ENCODE peak calls at places on chromosomes 7 and 10, in ten cellular contexts. R, A, P, J, Q, V, D, Z, C and G are unnamed samples.

GRCh38 chr10:58003945-58004344 is 263.7 kb downstream of the IPMK start:
- DNase-seq in R (no peak), A (no peak), P (no peak), J (no peak), Q (no peak), V (no peak), D (no peak), Z (no peak), C (no peak), G (no peak)

GRCh38 chr10:4561301-4561700 is 264.7 kb upstream of the AKR1E2 start:
- DNase-seq in R (no peak), A (no peak), P (no peak), J (no peak), Q (no peak), V (no peak), D (no peak), Z (no peak), C (no peak), G (no peak)

GRCh38 chr10:131063311-131063710 is 248.2 kb downstream of the TCERG1L start:
- DNase-seq in R (no peak), A (no peak), P (no peak), J (no peak), Q (no peak), V (no peak), D (no peak), Z (no peak), C (no peak), G (no peak)

GRCh38 chr7:155643804-155644177 is 670 bp upstream of the RBM33 start:
- DNase-seq in R (no peak), A (no peak), P (peak), J (no peak), Q (peak), V (no peak), D (no peak), Z (peak), C (peak), G (no peak)

GRCh38 chr7:11228515-11228914 is 254.8 kb downstream of the PHF14 start:
- DNase-seq in R (peak), A (no peak), P (peak), J (no peak), Q (peak), V (no peak), D (no peak), Z (no peak), C (peak), G (peak)

GRCh38 chr10:128125416-128125943 is 743 bp downstream of the MKI67 start:
- DNase-seq in R (no peak), A (peak), P (no peak), J (no peak), Q (peak), V (no peak), D (peak), Z (no peak), C (no peak), G (no peak)

GRCh38 chr10:19922236-19922963 is 106.2 kb downstream of the PLXDC2 start:
- DNase-seq in R (peak), A (no peak), P (peak), J (no peak), Q (peak), V (no peak), D (no peak), Z (no peak), C (peak), G (peak)

GRCh38 chr7:96772295-96772694 is 62.6 kb upstream of the SEM1 start:
- DNase-seq in R (no peak), A (no peak), P (no peak), J (no peak), Q (no peak), V (no peak), D (no peak), Z (no peak), C (no peak), G (no peak)

GRCh38 chr10:6383099-6383812 is 180.5 kb downstream of the PFKFB3 start:
- DNase-seq in R (no peak), A (no peak), P (peak), J (no peak), Q (peak), V (no peak), D (no peak), Z (no peak), C (peak), G (peak)

GRCh38 chr10:91694170-91694794 is 61.4 kb upstream of the PPP1R3C start:
- DNase-seq in R (peak), A (peak), P (peak), J (peak), Q (peak), V (no peak), D (peak), Z (peak), C (peak), G (no peak)

GRCh38 chr7:66283003-66283920 is 78.1 kb downstream of the TPST1 start:
- DNase-seq in R (peak), A (no peak), P (peak), J (no peak), Q (peak), V (no peak), D (no peak), Z (peak), C (peak), G (peak)

GRCh38 chr7:45220846-45221245 is 63.3 kb downstream of the RAMP3 start:
- DNase-seq in R (no peak), A (no peak), P (no peak), J (no peak), Q (no peak), V (no peak), D (no peak), Z (no peak), C (no peak), G (no peak)

GRCh38 chr7:111090834-111091233 is at the start of gene LRRN3:
- DNase-seq in R (no peak), A (no peak), P (peak), J (no peak), Q (peak), V (no peak), D (no peak), Z (no peak), C (peak), G (peak)

GRCh38 chr10:119713744-119714483 is 11.9 kb upstream of the INPP5F start:
- DNase-seq in R (no peak), A (no peak), P (no peak), J (no peak), Q (no peak), V (no peak), D (no peak), Z (no peak), C (no peak), G (no peak)

GRCh38 chr7:40551685-40552576 is 417.1 kb downstream of the SUGCT start:
- DNase-seq in R (peak), A (peak), P (peak), J (no peak), Q (peak), V (no peak), D (peak), Z (no peak), C (peak), G (peak)

GRCh38 chr7:104928721-104929400 is 85.1 kb upstream of the KMT2E start:
- DNase-seq in R (no peak), A (no peak), P (no peak), J (no peak), Q (no peak), V (no peak), D (no peak), Z (no peak), C (no peak), G (no peak)

GRCh38 chr7:19144661-19145428 is at the start of gene FERD3L:
- DNase-seq in R (no peak), A (no peak), P (no peak), J (no peak), Q (no peak), V (no peak), D (no peak), Z (no peak), C (no peak), G (no peak)

GRCh38 chr7:91251877-91252276 is 12.4 kb upstream of the FZD1 start:
- DNase-seq in R (no peak), A (no peak), P (no peak), J (no peak), Q (no peak), V (no peak), D (no peak), Z (no peak), C (no peak), G (peak)

GRCh38 chr7:18437086-18437485 is 58.5 kb upstream of the HDAC9 start:
- DNase-seq in R (no peak), A (no peak), P (no peak), J (no peak), Q (peak), V (no peak), D (no peak), Z (no peak), C (no peak), G (peak)

GRCh38 chr10:20890491-20891337 is 6.4 kb downstream of the NEBL start:
- DNase-seq in R (peak), A (no peak), P (peak), J (no peak), Q (peak), V (no peak), D (no peak), Z (no peak), C (peak), G (peak)

GRCh38 chr7:130668258-130669050 is at the start of gene COPG2:
- DNase-seq in R (peak), A (peak), P (peak), J (peak), Q (peak), V (peak), D (peak), Z (peak), C (peak), G (peak)

GRCh38 chr10:58107506-58107905 is 160.2 kb downstream of the IPMK start:
- DNase-seq in R (peak), A (no peak), P (peak), J (no peak), Q (peak), V (no peak), D (no peak), Z (no peak), C (peak), G (peak)

GRCh38 chr10:30637881-30638467 is 8.4 kb upstream of the LYZL2 start:
- DNase-seq in R (peak), A (no peak), P (peak), J (no peak), Q (peak), V (no peak), D (no peak), Z (peak), C (peak), G (peak)

GRCh38 chr7:35605760-35606159 is 89.2 kb downstream of the HERPUD2 start:
- DNase-seq in R (peak), A (no peak), P (peak), J (no peak), Q (peak), V (no peak), D (no peak), Z (no peak), C (peak), G (peak)

GRCh38 chr7:117588352-117588794 is 108.5 kb downstream of the CFTR start:
- DNase-seq in R (peak), A (no peak), P (peak), J (no peak), Q (peak), V (no peak), D (peak), Z (no peak), C (peak), G (no peak)

GRCh38 chr10:113520606-113521481 is 32.0 kb upstream of the HABP2 start:
- DNase-seq in R (peak), A (peak), P (peak), J (peak), Q (peak), V (peak), D (peak), Z (peak), C (peak), G (peak)

GRCh38 chr10:113523071-113523470 is 29.8 kb upstream of the HABP2 start:
- DNase-seq in R (no peak), A (no peak), P (peak), J (no peak), Q (no peak), V (no peak), D (no peak), Z (no peak), C (no peak), G (no peak)

GRCh38 chr10:113522460-113522859 is 30.4 kb upstream of the HABP2 start:
- DNase-seq in R (no peak), A (no peak), P (no peak), J (no peak), Q (no peak), V (no peak), D (no peak), Z (no peak), C (no peak), G (no peak)

GRCh38 chr10:113519616-113520015 is 33.2 kb upstream of the HABP2 start:
- DNase-seq in R (no peak), A (no peak), P (no peak), J (no peak), Q (no peak), V (no peak), D (no peak), Z (no peak), C (no peak), G (no peak)

GRCh38 chr10:113521482-113521795 is 31.4 kb upstream of the HABP2 start:
- DNase-seq in R (no peak), A (no peak), P (no peak), J (no peak), Q (no peak), V (no peak), D (no peak), Z (no peak), C (no peak), G (no peak)
- H3K4me3 ChIP-seq in R (no peak), A (no peak), P (no peak), J (no peak), Q (no peak), V (no peak), D (no peak), Z (no peak), C (no peak), G (no peak)

DNA sequence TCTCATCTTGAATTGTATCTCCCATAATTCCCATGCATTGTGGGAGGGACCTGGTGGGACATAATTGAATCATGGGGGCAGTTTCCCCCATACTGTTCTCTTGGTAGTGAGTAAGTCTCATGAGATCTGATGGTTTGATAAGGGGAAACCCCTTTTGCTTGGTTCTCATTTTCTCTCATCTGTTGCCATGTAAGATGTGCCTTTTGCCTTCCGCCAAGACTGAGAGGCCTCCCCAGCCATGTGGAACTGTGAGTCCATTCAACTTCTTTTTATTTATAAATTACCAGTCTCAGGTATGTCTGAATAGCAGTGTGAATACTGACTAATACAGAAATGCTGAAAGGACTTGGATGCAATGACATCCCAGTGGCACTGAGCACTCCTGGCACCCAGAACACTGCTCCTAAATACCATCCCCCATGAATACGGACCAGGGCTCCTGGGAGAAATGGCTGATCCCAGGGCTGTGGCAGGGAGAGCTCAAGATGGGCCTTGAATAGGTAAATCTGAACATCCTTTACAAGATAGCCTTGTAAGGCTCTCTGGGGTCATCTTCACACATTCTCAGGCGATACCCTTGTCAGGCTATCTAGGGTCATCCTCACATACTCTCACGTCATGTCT is 19.4 kb downstream of the ZFAND2A start:
- DNase-seq in R (no peak), A (no peak), P (no peak), J (no peak), Q (no peak), V (no peak), D (peak), Z (no peak), C (no peak), G (no peak)
- H3K4me3 ChIP-seq in R (no peak), A (no peak), P (no peak), J (no peak), Q (no peak), V (no peak), D (no peak), Z (no peak), C (no peak), G (no peak)

DNA sequence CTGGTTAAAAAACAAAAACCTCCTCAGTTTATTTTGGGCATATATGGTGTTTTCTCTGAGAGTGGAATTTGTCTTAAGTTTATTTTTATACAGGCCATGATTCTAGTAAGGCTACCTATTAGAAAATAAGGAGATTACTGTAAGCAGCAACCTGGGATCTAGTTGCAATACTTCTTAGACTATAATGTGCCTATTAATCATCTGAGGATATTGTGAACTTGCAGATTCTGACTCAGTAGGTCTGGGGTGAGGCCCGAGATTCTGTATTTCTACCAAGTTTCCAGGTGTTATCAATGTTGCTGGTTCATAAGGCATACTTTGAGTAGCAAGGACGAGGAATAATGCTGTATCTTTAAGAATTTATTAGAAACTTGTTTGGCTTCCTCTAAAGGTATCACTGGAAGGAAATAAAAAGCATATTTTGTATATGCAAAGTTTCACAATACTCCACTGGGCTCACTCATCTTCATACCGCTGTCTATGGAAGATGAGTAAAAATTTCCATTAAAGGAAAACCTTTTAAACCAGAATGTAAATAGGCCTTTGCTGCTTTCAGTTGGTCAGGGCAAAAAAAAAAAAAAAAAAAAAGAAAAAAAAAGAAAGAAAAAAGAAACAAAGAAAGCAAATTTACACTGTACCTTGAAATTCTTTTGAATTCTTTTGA is 105.8 kb downstream of the BMPER start:
- DNase-seq in R (peak), A (no peak), P (peak), J (no peak), Q (no peak), V (no peak), D (no peak), Z (no peak), C (peak), G (peak)
- H3K4me3 ChIP-seq in R (no peak), A (no peak), P (no peak), J (no peak), Q (no peak), V (no peak), D (no peak), Z (no peak), C (no peak), G (no peak)

DNA sequence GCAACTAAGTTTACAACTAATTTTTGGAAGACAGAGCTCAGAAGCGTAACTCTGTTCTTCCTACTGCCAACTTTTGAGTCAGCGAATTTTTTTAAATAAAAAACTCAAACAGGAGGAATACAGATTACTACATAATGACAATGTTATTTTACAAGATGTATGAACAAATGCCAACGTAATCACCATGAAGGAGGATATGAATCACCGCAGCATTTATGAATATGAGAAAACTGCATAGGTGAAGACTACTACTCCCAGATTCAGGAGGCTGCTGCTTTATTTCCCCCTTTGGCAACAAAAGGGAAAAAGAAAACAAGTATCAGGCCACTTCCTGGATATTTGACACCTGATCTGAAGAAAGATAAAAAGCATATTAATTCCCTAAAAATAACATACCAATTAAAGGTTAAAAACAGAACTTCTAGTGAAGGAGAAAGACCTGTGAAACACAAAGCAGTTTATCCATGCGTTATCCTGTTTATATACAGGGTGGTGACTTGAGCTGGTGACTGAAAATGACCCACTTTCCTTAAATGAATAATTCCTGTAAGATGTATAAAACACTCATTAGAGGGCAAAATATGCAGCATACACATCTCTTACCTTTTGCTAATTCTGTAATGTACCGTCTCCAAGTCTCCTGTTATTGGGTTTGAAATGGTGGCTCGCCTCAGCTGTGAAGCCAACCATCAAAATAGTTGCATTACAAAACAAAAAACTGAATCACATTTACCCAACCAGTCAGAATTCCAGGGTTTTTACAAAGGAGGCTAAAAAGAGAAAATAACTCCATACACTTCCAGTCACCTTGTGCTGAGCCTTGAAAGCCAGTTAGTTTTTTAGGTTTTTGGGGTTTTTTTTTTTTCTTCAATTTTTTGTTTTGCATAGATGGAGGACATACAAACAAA is 52.0 kb downstream of the P4HA1 start:
- DNase-seq in R (peak), A (no peak), P (peak), J (no peak), Q (peak), V (no peak), D (no peak), Z (no peak), C (peak), G (peak)
- H3K4me3 ChIP-seq in R (no peak), A (no peak), P (no peak), J (no peak), Q (no peak), V (no peak), D (no peak), Z (no peak), C (no peak), G (no peak)

DNA sequence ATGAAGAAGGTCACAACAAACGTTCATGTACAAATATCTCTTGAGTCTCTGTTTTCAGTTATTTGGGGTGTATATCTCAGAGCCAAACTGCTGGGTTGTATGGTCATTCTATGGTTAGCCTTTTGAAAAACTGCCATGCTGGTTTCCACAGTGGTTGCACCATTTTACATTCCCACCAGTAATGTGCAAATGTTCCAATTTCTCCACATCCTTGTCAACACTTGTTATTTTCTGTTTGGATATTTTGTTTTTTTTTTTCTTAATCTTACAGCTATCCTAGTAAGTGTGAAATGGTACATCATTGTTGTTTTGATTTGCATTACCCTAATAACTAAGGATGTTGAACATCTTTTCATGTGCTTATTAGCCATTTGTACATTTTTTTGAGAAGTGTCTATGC is 13.0 kb upstream of the C1GALT1 start:
- DNase-seq in R (no peak), A (no peak), P (no peak), J (no peak), Q (no peak), V (no peak), D (no peak), Z (no peak), C (no peak), G (no peak)
- H3K4me3 ChIP-seq in R (no peak), A (no peak), P (no peak), J (no peak), Q (no peak), V (no peak), D (no peak), Z (no peak), C (no peak), G (no peak)

GRCh38 chr10:44058259-44058658 is 326.6 kb downstream of the CXCL12 start:
- DNase-seq in R (no peak), A (no peak), P (no peak), J (no peak), Q (no peak), V (no peak), D (no peak), Z (no peak), C (no peak), G (no peak)
- H3K4me3 ChIP-seq in R (no peak), A (no peak), P (no peak), J (no peak), Q (no peak), V (no peak), D (no peak), Z (no peak), C (no peak), G (no peak)